ENCODE peak calls at places on chromosomes 7 and 10, in five cellular contexts. N is trophoblast cell, P is IMR-90, A is mesenchymal stem cell, E is H9. F is an unnamed sample.

GRCh38 chr7:50379082-50379481 is 71.1 kb downstream of the FIGNL1 start:
- DNase-seq in N (peak), P (no peak), A (no peak), E (peak), F (no peak)

GRCh38 chr7:27992755-27993478 is 187.7 kb downstream of the JAZF1 start:
- DNase-seq in N (no peak), P (no peak), A (no peak), E (no peak), F (no peak)

GRCh38 chr10:29595636-29596225 is 39.0 kb downstream of the SVIL start:
- DNase-seq in N (no peak), P (no peak), A (no peak), E (no peak), F (no peak)

GRCh38 chr7:109844362-109844761 is 1246.6 kb upstream of the LRRN3 start:
- DNase-seq in N (peak), P (peak), A (peak), E (no peak), F (no peak)

GRCh38 chr10:69988094-69988493 is 64.6 kb upstream of the MACROH2A2 start:
- DNase-seq in N (no peak), P (peak), A (no peak), E (no peak), F (no peak)

GRCh38 chr7:1752771-1753562 is 82.9 kb downstream of the ELFN1 start:
- DNase-seq in N (no peak), P (no peak), A (no peak), E (no peak), F (no peak)

GRCh38 chr10:125083576-125083920 is 76.8 kb downstream of the CTBP2 start:
- DNase-seq in N (no peak), P (peak), A (peak), E (no peak), F (no peak)

GRCh38 chr7:139937685-139938084 is 108.6 kb downstream of the TBXAS1 start:
- DNase-seq in N (no peak), P (no peak), A (no peak), E (no peak), F (no peak)

GRCh38 chr10:104317195-104318095 is 20.8 kb downstream of the ITPRIP start:
- DNase-seq in N (peak), P (peak), A (peak), E (no peak), F (no peak)

GRCh38 chr7:34160261-34160752 is 255.0 kb downstream of the BMPER start:
- DNase-seq in N (peak), P (peak), A (peak), E (no peak), F (no peak)

GRCh38 chr10:119305860-119306513 is 98.6 kb downstream of the GRK5 start:
- DNase-seq in N (peak), P (peak), A (peak), E (no peak), F (no peak)

GRCh38 chr10:125163803-125164202 is 3.4 kb upstream of the CTBP2 start:
- DNase-seq in N (no peak), P (no peak), A (no peak), E (no peak), F (no peak)

GRCh38 chr10:43878386-43878785 is 229.7 kb upstream of the ZNF32 start:
- DNase-seq in N (no peak), P (no peak), A (no peak), E (no peak), F (no peak)

GRCh38 chr10:78442836-78443550 is 409.3 kb downstream of the RPS24 start:
- DNase-seq in N (no peak), P (no peak), A (no peak), E (peak), F (no peak)

GRCh38 chr7:52129278-52129677 is 812.7 kb upstream of the COBL start:
- DNase-seq in N (no peak), P (no peak), A (no peak), E (no peak), F (no peak)

GRCh38 chr10:32271617-32272016 is 75.3 kb downstream of the EPC1 start:
- DNase-seq in N (no peak), P (peak), A (no peak), E (no peak), F (no peak)

GRCh38 chr10:77888356-77888703 is 38.2 kb downstream of the DLG5 start:
- DNase-seq in N (no peak), P (no peak), A (no peak), E (no peak), F (no peak)

GRCh38 chr7:73728551-73728950 is 9.1 kb upstream of the STX1A start:
- DNase-seq in N (no peak), P (no peak), A (no peak), E (no peak), F (no peak)

GRCh38 chr7:142112086-142112485 is 568 bp downstream of the MGAM2 start:
- DNase-seq in N (no peak), P (no peak), A (no peak), E (peak), F (no peak)

GRCh38 chr7:81624021-81624630 is 145.7 kb downstream of the HGF start:
- DNase-seq in N (no peak), P (peak), A (no peak), E (no peak), F (no peak)
- H2AFZ ChIP-seq in N (no peak), P (no peak), A (no peak), E (no peak), F (peak)

DNA sequence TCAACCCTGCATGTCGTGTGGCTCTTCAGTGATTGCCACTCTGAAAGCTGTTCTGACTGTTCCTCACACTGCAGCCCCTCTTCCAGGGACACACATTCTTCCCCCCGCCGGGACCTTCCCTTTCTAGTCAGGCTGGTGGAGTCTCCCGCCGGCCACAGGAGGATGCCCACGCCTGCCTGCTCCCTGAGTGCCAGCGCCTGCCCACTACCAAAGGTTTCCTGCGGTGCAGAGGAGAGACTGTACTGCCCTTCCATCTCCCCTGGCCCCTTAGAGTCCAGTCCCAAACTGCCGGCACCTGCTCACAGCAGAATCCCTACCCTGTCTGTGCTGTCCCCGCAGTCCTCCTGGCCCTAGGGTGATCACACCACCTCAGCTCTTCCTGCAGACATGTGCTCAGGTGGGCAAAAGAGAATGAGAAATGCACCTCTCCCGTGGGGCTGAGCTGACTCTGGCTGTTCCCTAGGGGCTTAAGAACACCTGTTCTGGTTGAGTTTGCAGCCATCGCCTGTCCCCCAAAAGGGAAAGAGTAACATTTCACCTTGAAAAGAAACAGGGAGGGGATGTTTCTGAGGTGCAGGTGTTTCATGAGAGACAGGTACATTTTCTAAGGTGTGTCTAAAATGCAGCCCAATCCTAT is 1.4 kb downstream of the PODXL start:
- DNase-seq in N (no peak), P (no peak), A (no peak), E (no peak), F (no peak)
- H3K14ac ChIP-seq in N (peak), P (no peak), A (no peak), E (peak), F (no peak)

DNA sequence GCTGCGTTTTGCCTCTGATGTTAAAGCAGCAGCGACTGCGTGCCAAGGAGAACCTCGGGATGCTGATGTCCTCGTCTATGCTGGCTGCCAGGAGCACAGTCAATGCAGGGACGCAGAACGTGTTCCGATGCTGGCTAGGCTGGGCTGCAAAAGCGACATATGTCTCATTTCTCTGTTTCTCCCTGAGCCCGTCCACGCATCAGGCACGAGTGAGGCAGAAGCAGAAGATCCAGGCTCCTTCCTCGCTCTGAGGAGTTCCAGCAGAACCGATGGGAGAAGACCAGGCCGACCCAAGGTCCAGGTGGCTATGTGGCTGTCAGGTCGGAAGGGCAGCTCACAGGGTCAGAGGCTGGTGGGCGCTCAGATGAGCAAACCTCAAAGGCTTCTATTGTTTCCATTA is 3.7 kb upstream of the FOXL3 start:
- DNase-seq in N (no peak), P (no peak), A (no peak), E (no peak), F (no peak)
- H4K91ac ChIP-seq in N (no peak), P (no peak), A (no peak), E (no peak), F (no peak)

GRCh38 chr10:130024779-130025178 is 60.7 kb upstream of the EBF3 start:
- DNase-seq in N (no peak), P (no peak), A (no peak), E (no peak), F (no peak)

GRCh38 chr10:130026670-130027456 is 62.8 kb upstream of the EBF3 start:
- DNase-seq in N (no peak), P (no peak), A (no peak), E (peak), F (no peak)

GRCh38 chr10:130025326-130025725 is 61.3 kb upstream of the EBF3 start:
- DNase-seq in N (no peak), P (no peak), A (no peak), E (no peak), F (no peak)

GRCh38 chr10:130027716-130028464 is 63.8 kb upstream of the EBF3 start:
- DNase-seq in N (no peak), P (no peak), A (no peak), E (peak), F (no peak)

DNA sequence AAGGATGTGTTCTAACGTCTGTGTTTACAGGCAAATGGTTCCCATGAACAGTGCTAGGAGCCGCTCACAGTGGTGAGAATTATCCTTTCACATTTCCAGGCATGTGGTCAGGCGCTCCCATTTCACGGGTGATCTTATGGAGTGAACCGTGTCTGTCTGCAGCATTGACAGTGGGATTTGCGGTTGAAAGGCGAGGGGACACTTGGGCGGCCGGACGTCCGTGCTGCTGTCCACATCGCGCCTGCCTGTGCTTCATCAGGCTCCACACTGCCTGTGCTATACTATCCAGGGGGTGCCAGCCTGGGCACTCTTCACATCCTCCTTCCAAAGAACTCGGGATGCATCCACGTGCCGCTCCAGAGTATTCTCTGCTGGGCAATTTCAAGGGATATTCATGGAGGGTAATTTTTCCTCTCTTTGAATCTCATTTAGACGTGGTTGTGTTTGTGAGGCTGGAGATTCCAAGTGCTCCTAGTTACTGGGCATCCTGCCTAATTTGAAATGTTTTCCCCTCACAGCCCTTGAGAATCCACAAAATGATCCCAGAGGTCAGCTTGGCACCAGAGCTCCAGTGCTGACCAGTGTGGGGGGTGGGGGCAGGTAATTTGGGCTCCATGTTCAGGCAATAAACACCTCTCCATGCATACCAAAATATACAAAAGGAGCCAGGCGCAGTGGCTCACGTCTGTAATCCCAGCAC is 61.9 kb upstream of the EBF3 start:
- DNase-seq in N (no peak), P (no peak), A (no peak), E (no peak), F (no peak)
- H2AFZ ChIP-seq in N (no peak), P (no peak), A (no peak), E (no peak), F (no peak)

DNA sequence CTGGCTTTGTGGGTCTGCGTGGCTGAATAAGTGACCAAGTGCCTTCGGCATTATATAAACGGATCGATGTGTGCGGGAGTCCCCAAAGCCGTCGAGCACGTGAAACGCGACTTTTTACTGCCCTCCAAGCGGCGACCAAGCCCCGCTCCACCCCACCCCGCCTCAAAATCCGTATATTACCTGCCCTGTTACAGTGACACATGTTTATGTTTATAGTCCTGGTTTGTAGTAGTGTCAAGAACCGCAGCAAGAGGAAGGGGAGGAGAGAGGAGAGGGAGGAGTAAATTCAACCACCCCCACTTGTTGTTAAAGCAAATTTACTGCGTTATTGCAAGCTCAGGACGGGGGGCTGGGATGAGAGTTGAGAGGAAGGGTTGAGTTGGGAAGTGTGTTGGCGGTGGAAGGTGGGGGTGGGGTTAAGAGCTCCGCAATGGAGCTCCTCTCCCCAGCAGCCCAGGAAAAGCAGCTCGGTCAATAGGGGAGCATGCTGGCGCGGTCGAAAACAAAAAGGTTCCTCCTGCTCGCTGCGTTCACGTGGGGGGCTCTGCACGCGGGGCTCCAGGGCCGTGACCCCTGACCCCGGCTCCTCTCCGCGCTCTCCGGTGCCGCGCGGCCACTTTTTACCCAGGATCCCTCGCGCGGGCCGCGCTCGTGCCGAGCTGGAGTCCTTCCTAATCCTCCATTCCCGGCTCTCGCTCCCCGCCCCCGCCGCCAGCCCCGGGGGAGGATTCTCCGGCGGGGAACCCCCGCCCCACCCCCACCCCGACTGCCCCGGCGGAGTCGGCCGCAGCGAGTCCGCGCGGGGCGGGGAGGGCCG is at the start of gene SKIDA1:
- DNase-seq in N (peak), P (peak), A (peak), E (peak), F (peak)
- H3K14ac ChIP-seq in N (peak), P (peak), A (peak), E (peak), F (no peak)

GRCh38 chr10:132536964-132537712 is 449 bp upstream of the INPP5A start:
- DNase-seq in N (peak), P (peak), A (peak), E (peak), F (peak)

GRCh38 chr10:132533571-132534260 is 3.9 kb upstream of the INPP5A start:
- DNase-seq in N (no peak), P (no peak), A (no peak), E (no peak), F (no peak)

GRCh38 chr10:132536241-132536963 is 1.2 kb upstream of the INPP5A start:
- DNase-seq in N (no peak), P (no peak), A (no peak), E (no peak), F (no peak)

GRCh38 chr10:132534348-132535064 is 3.1 kb upstream of the INPP5A start:
- DNase-seq in N (no peak), P (no peak), A (no peak), E (no peak), F (no peak)

GRCh38 chr10:132535065-132535651 is 2.4 kb upstream of the INPP5A start:
- DNase-seq in N (no peak), P (no peak), A (no peak), E (no peak), F (no peak)
- H4K91ac ChIP-seq in N (no peak), P (no peak), A (peak), E (no peak), F (no peak)

DNA sequence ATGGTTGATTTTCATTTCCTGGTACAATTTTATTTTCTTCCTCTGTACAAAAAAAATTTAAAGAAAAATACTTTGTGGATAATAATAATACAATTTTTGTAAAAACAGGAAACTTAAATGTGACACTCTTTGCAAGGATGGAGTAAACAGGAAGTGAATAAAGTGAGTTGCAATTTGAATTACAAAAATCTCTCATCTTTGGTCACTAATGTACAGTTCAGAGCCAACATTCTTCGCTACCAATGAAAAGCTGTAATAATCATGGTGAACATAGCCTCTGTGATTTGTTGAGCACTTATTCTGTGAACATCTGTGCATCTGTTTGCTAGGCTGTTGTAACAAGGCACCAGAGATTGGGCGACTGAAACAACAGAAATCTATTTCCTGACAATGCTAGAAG is 295.2 kb upstream of the KLF6 start:
- DNase-seq in N (no peak), P (no peak), A (no peak), E (no peak), F (no peak)
- H2AFZ ChIP-seq in N (no peak), P (no peak), A (no peak), E (no peak), F (no peak)

DNA sequence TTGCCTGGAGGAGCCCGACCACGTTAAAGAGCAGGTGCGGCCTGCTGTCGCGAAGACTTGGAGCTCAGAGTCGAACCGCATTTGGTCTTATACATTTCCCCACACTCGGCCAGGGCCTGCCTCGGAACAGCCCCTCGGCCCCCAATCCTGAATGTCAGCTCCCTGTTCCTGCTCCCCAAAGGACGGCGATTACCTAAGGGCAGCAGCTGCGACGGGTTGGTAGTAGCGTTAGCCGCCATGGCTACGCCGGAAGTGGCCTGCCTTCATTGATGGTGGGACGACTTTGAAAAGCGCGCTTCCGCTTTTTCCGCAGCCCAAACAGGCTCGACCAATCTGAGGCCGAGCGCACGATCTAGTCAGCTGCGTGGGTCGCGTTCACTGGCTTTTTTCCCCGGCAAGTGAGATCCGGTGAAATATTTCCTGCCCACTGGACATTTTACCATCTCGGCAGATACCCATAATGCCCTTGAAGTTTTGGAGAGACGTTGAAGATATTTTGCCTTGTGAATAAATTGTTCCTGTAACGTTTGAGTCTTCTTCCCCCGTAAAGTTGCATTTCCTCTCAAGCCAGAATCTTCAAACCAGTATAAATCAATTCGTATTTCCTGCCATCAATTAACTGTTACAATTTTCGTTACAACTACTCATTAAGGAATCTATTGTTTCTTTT is at the start of gene LSM5:
- DNase-seq in N (peak), P (peak), A (peak), E (peak), F (peak)
- H3K14ac ChIP-seq in N (peak), P (peak), A (peak), E (peak), F (no peak)